ENCODE peak calls at places on chromosomes 3 and 15, in seven cellular contexts. W, Z, N, P, D, U and H are unnamed samples. For H3K27me3, the result is how much of the 10 kb centered on the place peaks cover.

GRCh38 chr15:20356444-20357138 is 185.0 kb downstream of the GOLGA6L6 start:
- DNase-seq in W (peak), Z (no peak), N (peak), P (peak), D (peak), U (peak), H (peak)

GRCh38 chr15:94266000-94266399 is 34.6 kb downstream of the MCTP2 start:
- DNase-seq in W (no peak), Z (peak), N (no peak), P (no peak), D (no peak), U (no peak), H (no peak)

GRCh38 chr15:38412466-38412865 is 41.5 kb upstream of the FAM98B start:
- DNase-seq in W (no peak), Z (no peak), N (no peak), P (no peak), D (no peak), U (no peak), H (no peak)

GRCh38 chr3:11212784-11213183 is 58.5 kb downstream of the HRH1 start:
- DNase-seq in W (no peak), Z (no peak), N (no peak), P (no peak), D (no peak), U (no peak), H (no peak)

GRCh38 chr3:146865175-146865755 is 260.1 kb upstream of the PLSCR5 start:
- DNase-seq in W (no peak), Z (no peak), N (no peak), P (no peak), D (no peak), U (no peak), H (no peak)

GRCh38 chr3:178454714-178455113 is 81.5 kb upstream of the KCNMB2 start:
- DNase-seq in W (peak), Z (peak), N (no peak), P (no peak), D (no peak), U (no peak), H (peak)

GRCh38 chr3:9279959-9280358 is 30.5 kb upstream of the SRGAP3 start:
- DNase-seq in W (no peak), Z (peak), N (no peak), P (no peak), D (no peak), U (no peak), H (no peak)

GRCh38 chr15:57165992-57166391 is 210.3 kb upstream of the CGNL1 start:
- DNase-seq in W (no peak), Z (peak), N (no peak), P (no peak), D (no peak), U (no peak), H (no peak)

GRCh38 chr15:59205839-59206622 is 612 bp upstream of the LDHAL6B start:
- DNase-seq in W (no peak), Z (no peak), N (no peak), P (no peak), D (no peak), U (no peak), H (no peak)

GRCh38 chr15:68641376-68641775 is 62.6 kb downstream of the CORO2B start:
- DNase-seq in W (no peak), Z (no peak), N (no peak), P (no peak), D (no peak), U (no peak), H (no peak)

GRCh38 chr3:197114007-197114406 is 84.4 kb upstream of the MELTF start:
- DNase-seq in W (no peak), Z (no peak), N (no peak), P (no peak), D (no peak), U (no peak), H (no peak)

GRCh38 chr3:124092811-124093210 is 100.9 kb upstream of the ROPN1 start:
- DNase-seq in W (no peak), Z (peak), N (no peak), P (no peak), D (no peak), U (no peak), H (no peak)

GRCh38 chr3:5168110-5168509 is 19.4 kb upstream of the EDEM1 start:
- DNase-seq in W (no peak), Z (no peak), N (no peak), P (no peak), D (no peak), U (no peak), H (no peak)

GRCh38 chr3:66816110-66816761 is 181.9 kb upstream of the KBTBD8 start:
- DNase-seq in W (no peak), Z (peak), N (no peak), P (no peak), D (no peak), U (no peak), H (no peak)

GRCh38 chr3:38226273-38226672 is 39.3 kb upstream of the SLC22A13 start:
- DNase-seq in W (no peak), Z (peak), N (no peak), P (no peak), D (no peak), U (no peak), H (no peak)

GRCh38 chr3:61926913-61927312 is 365.5 kb downstream of the PTPRG start:
- DNase-seq in W (no peak), Z (peak), N (no peak), P (no peak), D (no peak), U (no peak), H (no peak)

GRCh38 chr15:59249816-59250215 is 43.2 kb downstream of the LDHAL6B start:
- DNase-seq in W (no peak), Z (no peak), N (no peak), P (no peak), D (no peak), U (no peak), H (no peak)

GRCh38 chr3:195173696-195174095 is 97.3 kb downstream of the XXYLT1 start:
- DNase-seq in W (no peak), Z (no peak), N (no peak), P (no peak), D (no peak), U (no peak), H (no peak)

GRCh38 chr3:187325632-187326031 is 34.1 kb upstream of the MASP1 start:
- DNase-seq in W (no peak), Z (no peak), N (no peak), P (no peak), D (no peak), U (no peak), H (no peak)

GRCh38 chr15:100780208-100780800 is 99.3 kb upstream of the ALDH1A3 start:
- DNase-seq in W (no peak), Z (no peak), N (peak), P (no peak), D (no peak), U (peak), H (no peak)
- H3K27me3 ChIP-seq in W (under half), Z (under half), N (under half), P (under half), D (under half), U (under half), H (under half)

DNA sequence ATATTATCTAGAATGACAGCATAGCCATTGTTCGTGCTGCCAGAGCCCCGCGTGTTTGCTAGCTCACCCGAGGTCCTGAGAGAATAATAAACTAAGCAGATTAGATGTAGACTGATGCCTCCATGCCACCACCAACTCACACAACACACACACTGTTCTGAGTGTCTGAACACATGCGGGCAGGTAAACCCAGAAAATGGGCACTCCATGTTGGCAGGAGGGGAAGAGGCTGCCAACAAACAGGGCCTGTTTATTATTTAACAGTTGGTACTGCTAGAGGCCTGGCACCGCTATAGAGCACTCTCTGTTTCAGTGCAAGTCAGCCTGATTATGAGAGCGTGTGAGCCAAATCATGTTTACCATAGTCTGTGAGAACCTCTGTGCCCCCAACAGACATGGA is 299.0 kb downstream of the ZBTB20 start:
- DNase-seq in W (no peak), Z (no peak), N (no peak), P (no peak), D (peak), U (no peak), H (no peak)
- H3K27ac ChIP-seq in W (no peak), Z (no peak), N (no peak), P (peak), D (peak), U (no peak), H (no peak)

GRCh38 chr15:92831459-92832229 is 68.5 kb upstream of the CHD2 start:
- DNase-seq in W (peak), Z (peak), N (peak), P (peak), D (peak), U (peak), H (peak)
- TF ChIP-seq POLR2A in W (peak), Z (peak), N (peak), P (peak), D (peak), U (peak), H (peak)

GRCh38 chr3:180036092-180036677 is 552 bp downstream of the PEX5L start:
- DNase-seq in W (no peak), Z (no peak), N (no peak), P (no peak), D (no peak), U (no peak), H (no peak)
- H3K27me3 ChIP-seq in W (under half), Z (under half), N (under half), P (half or more), D (under half), U (under half), H (half or more)

GRCh38 chr3:100915706-100916105 is 77.5 kb downstream of the ABI3BP start:
- DNase-seq in W (no peak), Z (no peak), N (no peak), P (no peak), D (no peak), U (no peak), H (no peak)
- H3K27ac ChIP-seq in W (peak), Z (no peak), N (no peak), P (peak), D (no peak), U (no peak), H (no peak)

GRCh38 chr15:64444836-64445235 is 15.5 kb upstream of the ZNF609 start:
- DNase-seq in W (no peak), Z (no peak), N (no peak), P (no peak), D (no peak), U (no peak), H (no peak)

GRCh38 chr15:64447536-64448315 is 12.7 kb upstream of the ZNF609 start:
- DNase-seq in W (no peak), Z (no peak), N (no peak), P (no peak), D (no peak), U (no peak), H (no peak)

GRCh38 chr15:64441852-64442251 is 18.5 kb upstream of the ZNF609 start:
- DNase-seq in W (no peak), Z (no peak), N (no peak), P (no peak), D (no peak), U (no peak), H (no peak)

GRCh38 chr15:64443016-64443415 is 17.4 kb upstream of the ZNF609 start:
- DNase-seq in W (no peak), Z (peak), N (no peak), P (no peak), D (no peak), U (no peak), H (no peak)

DNA sequence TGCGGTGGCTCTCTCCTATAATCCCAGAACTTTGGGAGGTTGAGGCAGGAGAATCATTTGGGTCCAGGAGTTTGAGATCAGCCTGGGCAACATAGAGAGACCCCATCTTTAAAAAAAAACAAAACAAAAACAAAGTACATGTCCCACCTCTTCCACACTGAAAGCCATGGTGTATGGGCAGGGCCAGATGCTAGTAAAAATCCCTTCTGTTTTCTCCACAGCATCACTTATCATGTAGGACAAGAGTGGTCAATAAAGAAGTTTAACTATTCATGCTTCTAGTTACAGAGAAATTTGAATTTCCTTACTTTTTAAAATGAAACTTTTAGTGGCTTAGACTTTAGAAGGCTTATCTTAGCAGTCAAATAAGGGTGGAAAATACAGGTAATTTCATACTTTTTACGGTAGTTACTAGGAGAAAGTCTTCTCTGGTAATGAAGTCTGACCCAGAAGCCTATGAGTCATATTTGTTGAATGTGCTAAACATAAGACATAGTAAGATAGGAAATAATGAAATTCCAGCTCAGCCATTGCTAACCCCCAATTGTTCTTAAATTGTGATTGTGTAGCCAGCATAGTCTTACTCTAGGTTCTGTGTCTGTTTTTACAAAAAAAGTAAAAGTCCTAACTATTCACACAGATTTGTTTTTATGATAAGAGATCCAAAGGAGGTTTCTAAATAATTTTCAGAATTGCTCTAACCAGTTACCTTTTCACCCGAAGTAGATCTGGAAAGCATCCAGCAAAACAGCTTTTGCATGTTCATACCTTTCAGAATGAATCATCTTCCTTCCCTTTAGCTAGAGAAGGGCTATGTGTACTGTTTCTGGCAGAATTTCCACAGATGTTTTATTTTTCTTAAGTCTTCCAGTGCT is 16.4 kb upstream of the ZNF609 start:
- DNase-seq in W (no peak), Z (peak), N (no peak), P (no peak), D (peak), U (no peak), H (no peak)
- TF ChIP-seq POLR2A in W (no peak), Z (no peak), N (no peak), P (no peak), D (no peak), U (no peak), H (no peak)

DNA sequence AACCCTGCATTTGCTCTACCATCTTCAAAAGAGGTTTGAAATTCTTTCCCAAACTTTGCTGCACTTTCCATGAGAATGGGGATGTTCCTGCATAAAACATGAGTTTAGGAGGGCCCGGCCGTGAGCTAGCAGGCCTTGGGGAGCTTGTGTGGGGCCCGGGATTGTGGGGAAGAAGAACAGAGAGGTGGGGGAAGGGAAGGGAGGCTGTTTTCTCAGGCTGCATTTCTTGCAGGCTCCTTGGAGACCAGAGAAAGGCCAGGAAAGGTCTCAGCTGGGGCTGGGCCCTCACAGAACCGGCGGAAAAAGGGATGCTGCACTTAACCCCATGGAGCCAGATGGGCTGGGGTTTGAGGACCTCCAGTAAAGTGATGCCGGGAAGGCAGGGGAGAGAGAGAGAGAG is 40.8 kb downstream of the SEMA5B start:
- DNase-seq in W (no peak), Z (no peak), N (no peak), P (no peak), D (no peak), U (no peak), H (no peak)
- H3K27me3 ChIP-seq in W (under half), Z (half or more), N (under half), P (half or more), D (under half), U (under half), H (under half)

GRCh38 chr3:128748527-128748926 is 22.5 kb downstream of the RAB7A start:
- DNase-seq in W (no peak), Z (no peak), N (no peak), P (no peak), D (no peak), U (no peak), H (no peak)

GRCh38 chr3:128749035-128749434 is 23.1 kb downstream of the RAB7A start:
- DNase-seq in W (no peak), Z (no peak), N (no peak), P (no peak), D (no peak), U (no peak), H (no peak)

DNA sequence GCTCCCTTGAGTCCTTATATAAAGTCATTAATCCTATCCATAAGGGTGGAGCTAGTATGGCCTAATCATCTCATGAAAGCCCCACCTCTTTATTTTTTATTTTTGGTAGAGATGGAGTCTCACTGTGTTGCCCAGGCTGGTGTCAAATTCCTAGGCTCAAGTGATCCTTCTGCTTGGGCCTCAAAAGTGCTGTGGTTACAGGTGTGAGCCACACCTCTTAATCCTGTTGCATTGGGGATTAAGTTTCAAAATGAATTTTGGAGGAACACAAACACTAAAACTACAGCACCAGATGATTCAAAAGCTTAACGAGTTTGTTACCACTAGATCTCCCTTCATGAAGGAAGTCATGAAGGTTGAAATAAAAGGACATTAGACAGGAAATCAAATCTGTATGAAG is 27.7 kb downstream of the RAB7A start:
- DNase-seq in W (no peak), Z (no peak), N (no peak), P (no peak), D (no peak), U (no peak), H (peak)
- H3K27ac ChIP-seq in W (no peak), Z (no peak), N (no peak), P (no peak), D (no peak), U (no peak), H (peak)